ENCODE peak calls at places on chromosomes 6 and 20, in eight cellular contexts. R, G, Q, L, M, D, Y and T are unnamed samples.

GRCh38 chr6:4180653-4181255 is 45.4 kb upstream of the ECI2 start:
- DNase-seq in Q (peak; percentile 61), M (peak; percentile 16), R (no peak), G (peak; percentile 67), Y (no peak), D (peak; percentile 57), L (peak; percentile 4), T (no peak)

GRCh38 chr20:2102585-2103453 is 1.2 kb downstream of the STK35 start:
- DNase-seq in Q (peak; percentile 89), R (peak; percentile 82), L (no peak), M (no peak), Y (peak; percentile 84), G (peak; percentile 89), D (peak; percentile 88), T (peak; percentile 61)

GRCh38 chr6:17842014-17842776 is 135.5 kb upstream of the NUP153 start:
- DNase-seq in D (no peak), L (no peak), G (no peak), R (no peak), Y (no peak), M (no peak), Q (no peak), T (no peak)

GRCh38 chr6:140988780-140989179 is 1143.9 kb upstream of the GJE1 start:
- DNase-seq in Q (peak; percentile 18), G (no peak), R (no peak), D (no peak), L (no peak), M (no peak), Y (no peak), T (no peak)

GRCh38 chr20:64182146-64182865 is 18.1 kb downstream of the MYT1 start:
- DNase-seq in R (no peak), D (no peak), L (no peak), Y (no peak), Q (no peak), G (no peak), M (no peak), T (no peak)

GRCh38 chr6:37516076-37516919 is 16.6 kb upstream of the CCDC167 start:
- DNase-seq in M (no peak), L (no peak), Q (no peak), D (peak; percentile 75), Y (peak; percentile 46), R (peak; percentile 75), G (no peak), T (no peak)

GRCh38 chr6:31558631-31559500 is 11.5 kb downstream of the NFKBIL1 start:
- DNase-seq in M (no peak), D (peak; percentile 60), R (no peak), L (no peak), Y (no peak), Q (no peak), G (no peak), T (no peak)

GRCh38 chr20:48910360-48910781 is 11.1 kb upstream of the ARFGEF2 start:
- DNase-seq in Y (no peak), Q (peak; percentile 74), M (no peak), G (peak; percentile 41), L (no peak), R (no peak), D (peak; percentile 10), T (no peak)

GRCh38 chr20:3239867-3240775 is 1.1 kb upstream of the SLC4A11 start:
- DNase-seq in Q (peak; percentile 31), L (no peak), R (no peak), Y (no peak), D (no peak), M (no peak), G (peak; percentile 26), T (no peak)

GRCh38 chr20:31454374-31454773 is 13.9 kb downstream of the DEFB123 start:
- DNase-seq in M (no peak), R (no peak), D (no peak), Y (no peak), G (no peak), Q (no peak), L (no peak), T (no peak)

GRCh38 chr6:25027221-25027916 is 91.6 kb upstream of the RIPOR2 start:
- DNase-seq in D (no peak), Q (no peak), Y (no peak), L (no peak), G (no peak), R (no peak), M (no peak), T (no peak)

GRCh38 chr20:59006864-59007757 is at the start of gene CTSZ:
- DNase-seq in Y (peak; percentile 41), D (peak; percentile 51), M (no peak), L (no peak), G (peak; percentile 25), R (no peak), Q (peak; percentile 23), T (no peak)

GRCh38 chr6:160254467-160255312 is 3.9 kb downstream of the SLC22A2 start:
- DNase-seq in Q (no peak), L (no peak), M (no peak), Y (peak; percentile 63), G (no peak), D (no peak), R (no peak), T (no peak)

GRCh38 chr6:90383212-90383611 is 86.6 kb upstream of the BACH2 start:
- DNase-seq in R (no peak), D (no peak), L (no peak), Y (no peak), M (no peak), G (no peak), Q (no peak), T (no peak)

GRCh38 chr6:132227937-132228336 is 173.3 kb downstream of the MOXD1 start:
- DNase-seq in Q (peak; percentile 90), M (no peak), D (no peak), R (no peak), Y (no peak), G (peak; percentile 87), L (peak; percentile 65), T (no peak)

GRCh38 chr6:119205911-119206617 is 127.6 kb upstream of the FAM184A start:
- DNase-seq in R (no peak), D (no peak), G (no peak), Y (no peak), M (no peak), L (no peak), Q (no peak), T (no peak)

GRCh38 chr6:34239240-34239825 is 2.7 kb downstream of the HMGA1 start:
- DNase-seq in Q (no peak), G (no peak), L (no peak), M (no peak), Y (no peak), D (no peak), R (no peak), T (no peak)

GRCh38 chr6:28940294-28940858 is 16.6 kb upstream of the TRIM27 start:
- DNase-seq in M (peak; percentile 44), G (no peak), R (no peak), D (peak; percentile 63), Q (no peak), Y (no peak), L (no peak), T (peak; percentile 16)

GRCh38 chr20:2652724-2653510 is 485 bp downstream of the NOP56 start:
- DNase-seq in R (peak; percentile 75), G (no peak), Y (no peak), D (no peak), L (no peak), Q (peak; percentile 13), M (no peak), T (no peak)

GRCh38 chr6:41957117-41957516 is 15.5 kb upstream of the CCND3 start:
- DNase-seq in Q (no peak), L (no peak), M (no peak), Y (no peak), G (no peak), R (no peak), D (no peak), T (no peak)

GRCh38 chr20:64040231-64041039 is 4.5 kb downstream of the C20orf204 start:
- DNase-seq in R (no peak), L (no peak), Y (no peak), G (no peak), Q (no peak), D (no peak), M (no peak), T (no peak)